ENCODE peak calls at places on chromosomes 13 and 19, in four cellular contexts. H is endothelial cell, V is ascending aorta, Z is HFF-Myc. I is an unnamed sample.

GRCh38 chr13:60583911-60584753 is 187.1 kb downstream of the TDRD3 start:
- DNase-seq in H (no peak), V (no peak), Z (peak), I (no peak)

GRCh38 chr19:44803442-44804428 is 5.2 kb upstream of the BCAM start:
- DNase-seq in H (no peak), V (no peak), Z (no peak), I (no peak)

GRCh38 chr13:93861818-93862217 is 617.7 kb downstream of the DCT start:
- DNase-seq in H (no peak), V (no peak), Z (no peak), I (no peak)

GRCh38 chr19:39327990-39328705 is 7.5 kb upstream of the LRFN1 start:
- DNase-seq in H (peak), V (peak), Z (no peak), I (no peak)

GRCh38 chr19:4539697-4540581 is at the start of gene LRG1:
- DNase-seq in H (no peak), V (no peak), Z (no peak), I (no peak)

GRCh38 chr13:110759710-110760109 is 46.2 kb downstream of the ING1 start:
- DNase-seq in H (no peak), V (no peak), Z (no peak), I (no peak)

GRCh38 chr13:101291647-101292515 is 124.4 kb downstream of the NALCN start:
- DNase-seq in H (no peak), V (no peak), Z (no peak), I (no peak)

GRCh38 chr13:34914416-34914815 is 27.7 kb upstream of the NBEA start:
- DNase-seq in H (no peak), V (no peak), Z (no peak), I (no peak)

GRCh38 chr19:16429066-16429758 is 42.6 kb downstream of the EPS15L1 start:
- DNase-seq in H (no peak), V (peak), Z (no peak), I (peak)

GRCh38 chr13:92303428-92303827 is 905.0 kb downstream of the GPC5 start:
- DNase-seq in H (no peak), V (no peak), Z (no peak), I (no peak)

GRCh38 chr19:44749318-44749717 is 810 bp downstream of the BCL3 start:
- DNase-seq in H (no peak), V (no peak), Z (no peak), I (no peak)

GRCh38 chr13:65756071-65756671 is 1474.0 kb downstream of the PCDH9 start:
- DNase-seq in H (no peak), V (no peak), Z (no peak), I (no peak)

GRCh38 chr13:50535050-50535449 is 308.4 kb downstream of the DLEU7 start:
- DNase-seq in H (no peak), V (no peak), Z (no peak), I (no peak)

GRCh38 chr19:4867534-4868285 is at the start of gene PLIN3:
- DNase-seq in H (peak), V (peak), Z (peak), I (peak)

GRCh38 chr19:33052352-33052972 is 12.2 kb downstream of the RHPN2 start:
- DNase-seq in H (no peak), V (no peak), Z (no peak), I (no peak)

GRCh38 chr19:49855676-49856573 is 5.0 kb downstream of the PTOV1 start:
- DNase-seq in H (no peak), V (no peak), Z (no peak), I (no peak)

GRCh38 chr13:82747331-82747730 is 1134.9 kb downstream of the SLITRK1 start:
- DNase-seq in H (no peak), V (no peak), Z (no peak), I (no peak)

GRCh38 chr13:99265823-99266426 is 7.7 kb upstream of the GPR18 start:
- DNase-seq in H (no peak), V (no peak), Z (no peak), I (no peak)

GRCh38 chr13:76014618-76015315 is 378.6 kb downstream of the LMO7 start:
- DNase-seq in H (no peak), V (no peak), Z (no peak), I (no peak)

GRCh38 chr19:42653841-42654240 is 59.1 kb upstream of the CEACAM8 start:
- DNase-seq in H (no peak), V (no peak), Z (no peak), I (no peak)

GRCh38 chr13:113084943-113085540 is 20.5 kb upstream of the F7 start:
- DNase-seq in H (no peak), V (no peak), Z (no peak), I (no peak)

GRCh38 chr13:27022571-27023311 is 148.9 kb downstream of the USP12 start:
- DNase-seq in H (no peak), V (no peak), Z (no peak), I (no peak)

GRCh38 chr13:61779456-61779855 is 363.8 kb upstream of the PCDH20 start:
- DNase-seq in H (no peak), V (no peak), Z (no peak), I (no peak)

GRCh38 chr13:97366172-97366688 is 67.7 kb upstream of the RAP2A start:
- DNase-seq in H (no peak), V (no peak), Z (no peak), I (no peak)

GRCh38 chr13:32737111-32737571 is 150.9 kb downstream of the PDS5B start:
- DNase-seq in H (no peak), V (no peak), Z (no peak), I (no peak)

GRCh38 chr13:84255226-84255625 is 373.0 kb upstream of the SLITRK1 start:
- DNase-seq in H (no peak), V (no peak), Z (no peak), I (no peak)

GRCh38 chr19:40274585-40275544 is 10.3 kb downstream of the AKT2 start:
- DNase-seq in H (no peak), V (no peak), Z (no peak), I (no peak)

GRCh38 chr19:40921005-40921897 is 39.2 kb upstream of the CYP2A7 start:
- DNase-seq in H (no peak), V (no peak), Z (no peak), I (peak)

GRCh38 chr13:39835253-39835652 is 179.8 kb downstream of the COG6 start:
- DNase-seq in H (no peak), V (no peak), Z (no peak), I (no peak)

GRCh38 chr19:51075998-51076397 is 6.7 kb downstream of the KLK14 start:
- DNase-seq in H (no peak), V (no peak), Z (no peak), I (no peak)

GRCh38 chr19:41860419-41861097 is 503 bp downstream of the RPS19 start:
- DNase-seq in H (no peak), V (no peak), Z (no peak), I (no peak)

DNA sequence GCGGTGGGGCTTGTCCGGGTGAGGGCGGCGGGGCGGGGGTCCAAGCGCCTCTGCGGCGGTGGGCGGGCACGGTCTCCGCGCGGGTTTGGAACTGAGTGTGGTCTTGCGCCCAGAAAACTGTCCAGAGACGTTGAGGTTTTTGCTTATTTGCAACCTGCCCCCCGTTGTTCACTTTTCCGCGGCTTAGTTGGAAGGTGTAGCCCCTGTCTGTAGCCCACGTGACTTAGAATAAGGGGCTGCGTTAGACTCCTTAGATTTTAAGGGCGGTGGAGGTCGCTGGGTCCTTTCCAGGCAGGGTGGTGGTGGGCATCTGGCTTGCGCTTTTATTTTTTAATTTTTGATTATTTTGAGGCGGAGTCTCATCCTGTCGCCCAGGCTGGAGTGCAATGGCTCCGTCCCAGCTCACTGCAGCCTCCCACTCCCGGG is 750 bp downstream of the RPS15 start:
- DNase-seq in H (no peak), V (no peak), Z (no peak), I (no peak)
- TF ChIP-seq CTCF in H (no peak), V (no peak), Z (no peak), I (no peak)

GRCh38 chr19:54172764-54173699 is at the start of gene TMC4:
- DNase-seq in H (no peak), V (no peak), Z (no peak), I (peak)
- TF ChIP-seq CTCF in H (no peak), V (no peak), Z (no peak), I (peak)

DNA sequence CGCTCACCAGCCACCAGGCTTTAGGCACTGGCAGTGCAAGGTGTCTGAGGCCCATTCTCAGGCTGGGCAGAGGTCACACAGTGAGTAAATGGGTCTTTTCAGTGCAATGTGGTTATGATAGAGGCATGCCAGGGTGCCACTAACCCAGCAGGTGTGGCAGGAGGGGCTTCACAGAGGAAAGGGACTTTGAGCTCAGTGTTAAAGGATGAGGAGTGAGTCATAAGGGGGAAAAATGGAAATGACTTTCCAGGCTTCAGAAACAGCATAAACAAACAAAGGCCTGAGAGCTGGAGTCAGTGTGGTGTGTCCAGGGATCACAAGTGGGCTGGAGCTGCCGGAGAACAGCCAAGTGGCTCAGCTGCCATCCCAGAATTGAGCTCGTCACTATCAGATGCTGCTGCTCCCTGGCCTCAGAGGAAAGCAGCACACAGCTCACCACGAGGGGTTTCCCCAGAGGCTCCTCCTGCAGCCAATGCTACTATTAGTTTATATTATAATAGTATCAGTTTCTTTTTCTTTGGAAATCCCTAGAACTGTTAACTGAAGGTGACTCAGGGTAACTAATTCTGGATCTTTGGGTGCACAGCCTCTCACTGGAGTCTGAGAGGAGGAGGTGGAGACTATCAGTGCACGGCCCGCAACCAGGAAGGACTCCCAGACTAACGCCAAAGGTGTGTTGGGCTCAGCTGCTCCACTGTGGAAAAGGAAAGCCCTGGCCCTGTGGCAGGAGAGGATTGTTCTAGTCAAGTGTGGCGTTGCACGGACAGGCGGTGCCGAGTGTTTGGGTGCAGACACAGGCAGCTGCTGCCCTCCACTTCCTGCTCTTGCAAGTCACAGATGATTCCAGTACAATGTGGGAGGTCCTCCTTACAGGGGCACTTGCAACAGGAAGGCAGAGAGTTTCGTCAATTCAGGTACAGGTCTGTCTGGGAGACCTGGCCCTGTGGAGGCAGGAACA is 39.5 kb downstream of the DHRS12 start:
- DNase-seq in H (no peak), V (peak), Z (peak), I (no peak)
- TF ChIP-seq CTCF in H (no peak), V (no peak), Z (no peak), I (no peak)

DNA sequence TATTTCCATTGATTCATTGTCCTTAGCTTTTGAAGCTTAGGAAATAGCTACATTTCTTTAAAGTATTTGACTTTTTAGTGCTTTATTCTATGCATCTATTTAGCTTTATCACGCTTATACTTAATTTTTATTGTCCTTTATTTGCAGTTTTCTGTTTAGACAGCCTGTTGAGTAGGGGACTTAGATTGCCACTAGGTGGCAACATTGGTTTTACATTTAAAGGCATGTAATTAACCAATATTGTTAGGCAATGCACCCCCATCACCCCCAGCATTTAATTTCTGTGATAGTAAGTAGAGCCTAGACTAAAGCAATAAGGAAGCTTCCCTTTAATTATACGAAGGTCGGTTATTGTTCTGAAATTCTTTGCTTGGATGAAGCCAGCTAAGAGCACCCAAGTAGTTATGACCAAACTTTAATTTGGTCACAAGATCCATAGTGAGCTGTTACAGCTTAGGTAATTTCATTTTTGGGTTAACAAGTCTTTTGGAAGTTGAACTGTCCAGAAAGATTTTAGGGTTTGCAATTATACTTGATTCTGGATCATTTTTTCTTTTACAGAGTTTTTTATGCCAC is 36.5 kb downstream of the B3GLCT start:
- DNase-seq in H (no peak), V (no peak), Z (no peak), I (no peak)
- TF ChIP-seq CTCF in H (peak), V (peak), Z (peak), I (peak)

GRCh38 chr13:37059848-37060192 is 332 bp upstream of the SUPT20H start:
- DNase-seq in H (no peak), V (no peak), Z (no peak), I (no peak)

GRCh38 chr13:37059136-37059847 is at the start of gene SUPT20H:
- DNase-seq in H (peak), V (peak), Z (peak), I (peak)

GRCh38 chr13:37058801-37059135 is 720 bp downstream of the SUPT20H start:
- DNase-seq in H (peak), V (no peak), Z (no peak), I (no peak)
- TF ChIP-seq CTCF in H (no peak), V (no peak), Z (no peak), I (no peak)

DNA sequence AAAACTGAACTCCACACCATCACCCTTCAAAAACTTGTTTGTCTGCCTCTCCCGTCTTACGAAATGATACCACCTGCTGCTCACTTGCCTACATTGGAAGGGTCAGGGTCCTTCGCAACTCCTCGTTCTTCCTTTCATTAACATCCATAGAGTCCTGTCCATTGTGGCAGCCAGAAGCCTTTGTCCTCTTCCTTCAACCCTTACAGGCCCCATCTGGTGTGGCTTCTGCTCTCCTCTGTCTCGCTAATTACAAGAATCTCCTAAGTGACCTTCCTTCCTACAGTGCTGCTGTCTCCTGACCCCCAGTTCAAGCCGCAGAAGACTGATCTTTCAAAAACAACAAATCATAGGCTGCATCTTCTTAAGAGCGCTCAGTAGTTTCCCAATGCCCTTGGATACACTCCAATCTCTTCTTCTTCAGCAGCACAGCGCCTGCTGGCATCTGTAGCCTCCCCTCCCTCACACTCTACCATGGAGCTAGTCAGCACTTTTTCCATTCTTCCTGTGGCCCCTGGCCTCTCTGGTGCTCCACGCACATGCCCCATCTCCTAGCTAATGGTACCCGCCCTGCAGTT is 382.7 kb downstream of the LIG4 start:
- DNase-seq in H (no peak), V (no peak), Z (no peak), I (no peak)
- TF ChIP-seq CTCF in H (no peak), V (no peak), Z (no peak), I (no peak)

DNA sequence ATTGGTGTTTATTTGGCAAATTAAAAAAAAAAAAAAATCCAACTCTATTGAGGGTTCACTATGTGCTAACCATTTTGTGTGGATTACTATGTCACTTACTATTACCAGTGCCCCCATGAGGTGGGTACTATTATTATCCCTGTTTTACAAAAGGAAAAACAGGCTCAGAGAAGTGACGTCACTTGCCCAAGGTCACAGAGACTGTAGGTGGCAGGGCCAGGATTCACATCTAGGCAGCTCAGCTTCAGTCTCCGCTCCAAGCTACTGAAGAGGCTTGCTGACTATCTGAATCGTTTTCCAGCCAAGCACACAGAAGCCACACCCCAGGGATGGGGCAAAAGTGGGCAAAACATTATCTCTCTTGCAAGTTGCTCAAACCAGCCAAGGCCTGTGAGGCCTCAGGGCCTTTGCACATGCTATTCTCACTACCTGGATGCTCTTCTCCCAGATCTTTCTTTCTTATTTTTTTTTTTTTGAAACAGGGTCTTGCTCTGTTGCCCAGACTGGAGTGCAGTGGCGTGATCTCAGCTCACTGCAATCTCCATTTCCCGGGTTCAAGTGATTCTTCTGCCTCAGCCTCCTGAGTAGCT is 4.8 kb upstream of the ANGPTL8 start:
- DNase-seq in H (no peak), V (no peak), Z (no peak), I (no peak)
- TF ChIP-seq CTCF in H (no peak), V (no peak), Z (no peak), I (no peak)

GRCh38 chr19:12793290-12794195 is 2.3 kb downstream of the JUNB start:
- DNase-seq in H (peak), V (peak), Z (no peak), I (peak)
- TF ChIP-seq CTCF in H (no peak), V (no peak), Z (no peak), I (no peak)

GRCh38 chr19:13229246-13229645 is 79.0 kb downstream of the IER2 start:
- DNase-seq in H (no peak), V (no peak), Z (no peak), I (no peak)

GRCh38 chr19:13226983-13227382 is 76.8 kb downstream of the IER2 start:
- DNase-seq in H (no peak), V (no peak), Z (no peak), I (no peak)

GRCh38 chr19:13231663-13232062 is 81.5 kb downstream of the IER2 start:
- DNase-seq in H (no peak), V (no peak), Z (no peak), I (no peak)

GRCh38 chr19:13225973-13226865 is 76.0 kb downstream of the IER2 start:
- DNase-seq in H (no peak), V (no peak), Z (no peak), I (no peak)

DNA sequence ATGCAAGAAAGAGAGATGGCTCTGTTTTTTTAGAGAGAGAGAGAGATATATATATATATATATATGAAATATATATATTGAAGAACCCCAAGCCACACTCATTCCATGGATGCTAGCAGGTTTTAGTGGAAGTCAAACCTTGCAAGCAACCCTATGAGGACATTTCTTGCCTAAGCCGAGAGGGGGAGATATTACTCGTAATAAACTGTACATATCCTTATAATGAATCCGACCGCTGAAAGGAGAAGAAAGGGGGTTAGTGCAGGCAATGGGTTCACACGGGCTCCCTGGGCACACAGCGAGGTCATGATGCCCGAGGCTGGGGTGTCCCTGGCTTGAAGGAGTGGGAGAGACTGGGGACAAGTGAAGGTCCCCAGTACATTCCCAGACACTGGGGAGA is 78.3 kb downstream of the IER2 start:
- DNase-seq in H (no peak), V (no peak), Z (no peak), I (no peak)
- TF ChIP-seq CTCF in H (no peak), V (no peak), Z (no peak), I (peak)

DNA sequence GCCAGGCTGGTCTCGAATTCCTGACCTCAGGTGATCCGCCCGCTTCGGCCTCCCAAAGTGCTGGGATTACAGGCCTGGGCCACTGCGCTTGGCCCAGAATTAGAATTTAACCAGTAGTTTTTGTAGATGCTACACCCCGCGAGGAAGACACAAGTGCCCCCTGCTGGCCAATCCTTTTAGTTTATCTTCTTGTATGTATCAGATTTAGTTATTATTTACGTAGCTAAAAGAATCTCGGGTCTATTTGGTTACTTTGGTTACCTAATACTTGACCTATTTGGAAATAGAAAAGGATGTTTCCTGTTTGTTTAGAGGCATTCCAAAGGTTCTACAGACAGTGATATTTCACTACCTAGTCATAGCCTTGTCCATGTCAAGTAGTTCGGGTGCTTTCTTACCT is 22.0 kb downstream of the MUC16 start:
- DNase-seq in H (no peak), V (no peak), Z (no peak), I (peak)
- TF ChIP-seq CTCF in H (peak), V (no peak), Z (no peak), I (peak)